ENCODE peak calls at places on chromosomes 6 and 20, in seven cellular contexts. One of them, this sample, is unnamed.

GRCh38 chr20:36629719-36630340 is 16.2 kb downstream of the SLA2 start:
- DNase-seq in IMR-90: no peak
- DNase-seq in mesenchymal stem cell: peak; percentile 18
- DNase-seq in trophoblast cell: no peak
- DNase-seq in neuronal stem cell: no peak
- DNase-seq in H9: no peak
- DNase-seq in H1: no peak
- DNase-seq in this sample: no peak

GRCh38 chr6:41446132-41446531 is 100.0 kb upstream of the FOXP4 start:
- DNase-seq in IMR-90: no peak
- DNase-seq in mesenchymal stem cell: no peak
- DNase-seq in trophoblast cell: no peak
- DNase-seq in neuronal stem cell: no peak
- DNase-seq in H9: no peak
- DNase-seq in H1: no peak
- DNase-seq in this sample: no peak

GRCh38 chr6:73704260-73704659 is 8.3 kb downstream of the CD109 start:
- DNase-seq in IMR-90: peak; percentile 99
- DNase-seq in mesenchymal stem cell: peak; percentile 98
- DNase-seq in trophoblast cell: peak; percentile 15
- DNase-seq in neuronal stem cell: no peak
- DNase-seq in H9: no peak
- DNase-seq in H1: no peak
- DNase-seq in this sample: peak; percentile 29

GRCh38 chr6:17017416-17017815 is 84.4 kb upstream of the STMND1 start:
- DNase-seq in IMR-90: no peak
- DNase-seq in mesenchymal stem cell: no peak
- DNase-seq in trophoblast cell: no peak
- DNase-seq in neuronal stem cell: no peak
- DNase-seq in H9: no peak
- DNase-seq in H1: no peak
- DNase-seq in this sample: no peak

GRCh38 chr20:341682-342081 is 5.2 kb upstream of the NRSN2 start:
- DNase-seq in IMR-90: peak; percentile 89
- DNase-seq in mesenchymal stem cell: peak; percentile 92
- DNase-seq in trophoblast cell: no peak
- DNase-seq in neuronal stem cell: no peak
- DNase-seq in H9: no peak
- DNase-seq in H1: no peak
- DNase-seq in this sample: peak; percentile 49

GRCh38 chr6:104957301-104958177 is 632 bp downstream of the LIN28B start:
- DNase-seq in IMR-90: no peak
- DNase-seq in mesenchymal stem cell: peak; percentile 55
- DNase-seq in trophoblast cell: no peak
- DNase-seq in neuronal stem cell: peak; percentile 83
- DNase-seq in H9: peak; percentile 72
- DNase-seq in H1: peak; percentile 79
- DNase-seq in this sample: peak; percentile 82

GRCh38 chr20:36179170-36179945 is 24.8 kb downstream of the EPB41L1 start:
- DNase-seq in IMR-90: no peak
- DNase-seq in mesenchymal stem cell: no peak
- DNase-seq in trophoblast cell: no peak
- DNase-seq in neuronal stem cell: peak; percentile 65
- DNase-seq in H9: no peak
- DNase-seq in H1: no peak
- DNase-seq in this sample: peak; percentile 17

GRCh38 chr6:140670013-140670412 is 1295.6 kb upstream of the CITED2 start:
- DNase-seq in IMR-90: peak; percentile 58
- DNase-seq in mesenchymal stem cell: no peak
- DNase-seq in trophoblast cell: no peak
- DNase-seq in neuronal stem cell: no peak
- DNase-seq in H9: no peak
- DNase-seq in H1: no peak
- DNase-seq in this sample: no peak

GRCh38 chr20:5933802-5934436 is 16.4 kb downstream of the TRMT6 start:
- DNase-seq in IMR-90: no peak
- DNase-seq in mesenchymal stem cell: peak; percentile 13
- DNase-seq in trophoblast cell: no peak
- DNase-seq in neuronal stem cell: no peak
- DNase-seq in H9: no peak
- DNase-seq in H1: no peak
- DNase-seq in this sample: peak; percentile 64

GRCh38 chr20:25317351-25318075 is 69.6 kb downstream of the PYGB start:
- DNase-seq in IMR-90: no peak
- DNase-seq in mesenchymal stem cell: no peak
- DNase-seq in trophoblast cell: no peak
- DNase-seq in neuronal stem cell: no peak
- DNase-seq in H9: no peak
- DNase-seq in H1: no peak
- DNase-seq in this sample: no peak

GRCh38 chr6:56532766-56533551 is 109.7 kb downstream of the DST start:
- DNase-seq in IMR-90: no peak
- DNase-seq in mesenchymal stem cell: no peak
- DNase-seq in trophoblast cell: no peak
- DNase-seq in neuronal stem cell: no peak
- DNase-seq in H9: no peak
- DNase-seq in H1: no peak
- DNase-seq in this sample: no peak

GRCh38 chr20:31731321-31731717 is 7.8 kb upstream of the TPX2 start:
- DNase-seq in IMR-90: no peak
- DNase-seq in mesenchymal stem cell: no peak
- DNase-seq in trophoblast cell: no peak
- DNase-seq in neuronal stem cell: no peak
- DNase-seq in H9: no peak
- DNase-seq in H1: no peak
- DNase-seq in this sample: no peak

GRCh38 chr6:1296079-1296478 is 15.8 kb upstream of the FOXQ1 start:
- DNase-seq in IMR-90: no peak
- DNase-seq in mesenchymal stem cell: no peak
- DNase-seq in trophoblast cell: no peak
- DNase-seq in neuronal stem cell: no peak
- DNase-seq in H9: no peak
- DNase-seq in H1: no peak
- DNase-seq in this sample: no peak

GRCh38 chr6:1295420-1295819 is 16.5 kb upstream of the FOXQ1 start:
- DNase-seq in IMR-90: no peak
- DNase-seq in mesenchymal stem cell: no peak
- DNase-seq in trophoblast cell: no peak
- DNase-seq in neuronal stem cell: no peak
- DNase-seq in H9: no peak
- DNase-seq in H1: no peak
- DNase-seq in this sample: no peak

GRCh38 chr6:1296542-1296941 is 15.4 kb upstream of the FOXQ1 start:
- DNase-seq in IMR-90: peak; percentile 66
- DNase-seq in mesenchymal stem cell: peak; percentile 56
- DNase-seq in trophoblast cell: no peak
- DNase-seq in neuronal stem cell: no peak
- DNase-seq in H9: no peak
- DNase-seq in H1: no peak
- DNase-seq in this sample: no peak

GRCh38 chr6:1298768-1299167 is 13.1 kb upstream of the FOXQ1 start:
- DNase-seq in IMR-90: no peak
- DNase-seq in mesenchymal stem cell: no peak
- DNase-seq in trophoblast cell: no peak
- DNase-seq in neuronal stem cell: no peak
- DNase-seq in H9: no peak
- DNase-seq in H1: no peak
- DNase-seq in this sample: no peak

GRCh38 chr6:1297746-1298145 is 14.2 kb upstream of the FOXQ1 start:
- DNase-seq in IMR-90: peak; percentile 78
- DNase-seq in mesenchymal stem cell: peak; percentile 13
- DNase-seq in trophoblast cell: no peak
- DNase-seq in neuronal stem cell: no peak
- DNase-seq in H9: no peak
- DNase-seq in H1: no peak
- DNase-seq in this sample: no peak
- H4K8ac ChIP-seq in IMR-90: no peak overlapping the region
- H4K8ac ChIP-seq in mesenchymal stem cell: no peak overlapping the region
- H4K8ac ChIP-seq in trophoblast cell: no peak overlapping the region
- H4K8ac ChIP-seq in neuronal stem cell: no peak overlapping the region
- H4K8ac ChIP-seq in H9: no peak overlapping the region
- H4K8ac ChIP-seq in H1: no peak overlapping the region
- H4K8ac ChIP-seq in this sample: no peak overlapping the region

GRCh38 chr20:14801591-14802325 is 464.3 kb upstream of the FLRT3 start:
- DNase-seq in IMR-90: no peak
- DNase-seq in mesenchymal stem cell: no peak
- DNase-seq in trophoblast cell: no peak
- DNase-seq in neuronal stem cell: no peak
- DNase-seq in H9: no peak
- DNase-seq in H1: no peak
- DNase-seq in this sample: no peak

GRCh38 chr20:14807224-14807623 is 469.8 kb upstream of the FLRT3 start:
- DNase-seq in IMR-90: no peak
- DNase-seq in mesenchymal stem cell: no peak
- DNase-seq in trophoblast cell: no peak
- DNase-seq in neuronal stem cell: no peak
- DNase-seq in H9: no peak
- DNase-seq in H1: no peak
- DNase-seq in this sample: no peak
- H3K4ac ChIP-seq in IMR-90: no peak overlapping the region
- H3K4ac ChIP-seq in mesenchymal stem cell: no peak overlapping the region
- H3K4ac ChIP-seq in trophoblast cell: no peak overlapping the region
- H3K4ac ChIP-seq in neuronal stem cell: no peak overlapping the region
- H3K4ac ChIP-seq in H9: no peak overlapping the region
- H3K4ac ChIP-seq in H1: no peak overlapping the region
- H3K4ac ChIP-seq in this sample: no peak overlapping the region

GRCh38 chr6:158468666-158469065 is 91.2 kb upstream of the TMEM181 start:
- DNase-seq in IMR-90: no peak
- DNase-seq in mesenchymal stem cell: no peak
- DNase-seq in trophoblast cell: no peak
- DNase-seq in neuronal stem cell: no peak
- DNase-seq in H9: no peak
- DNase-seq in H1: no peak
- DNase-seq in this sample: no peak
- H3K4me1 ChIP-seq in IMR-90: peaks cover 2% of the 10 kb centered on the region
- H3K4me1 ChIP-seq in mesenchymal stem cell: peaks cover 1% of the 10 kb centered on the region
- H3K4me1 ChIP-seq in trophoblast cell: no peaks in the 10 kb centered on the region
- H3K4me1 ChIP-seq in neuronal stem cell: no peaks in the 10 kb centered on the region
- H3K4me1 ChIP-seq in H9: peaks cover 13% of the 10 kb centered on the region
- H3K4me1 ChIP-seq in H1: peaks cover 23% of the 10 kb centered on the region
- H3K4me1 ChIP-seq in this sample: peaks cover 4% of the 10 kb centered on the region

DNA sequence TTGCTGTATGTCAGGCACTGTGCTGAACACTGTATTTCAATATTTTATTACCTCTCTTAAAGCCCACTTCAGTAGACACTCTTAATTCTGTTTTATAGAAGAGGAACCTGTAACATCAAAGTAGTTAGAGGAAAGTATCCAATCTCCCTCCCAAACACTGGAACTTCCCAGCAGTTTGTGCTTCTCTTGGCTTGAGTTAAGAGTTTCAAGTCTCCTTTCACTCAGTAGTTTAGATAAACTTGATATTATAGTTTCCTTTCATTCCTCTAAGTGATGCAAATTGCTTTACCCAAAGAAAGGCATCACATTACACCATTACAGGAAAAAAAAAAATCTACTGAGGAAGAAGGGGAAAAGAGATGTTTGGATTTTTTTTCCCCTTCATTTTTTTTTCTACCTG is 164.3 kb downstream of the TSHZ2 start:
- DNase-seq in IMR-90: no peak
- DNase-seq in mesenchymal stem cell: no peak
- DNase-seq in trophoblast cell: no peak
- DNase-seq in neuronal stem cell: no peak
- DNase-seq in H9: no peak
- DNase-seq in H1: no peak
- DNase-seq in this sample: no peak
- H4K8ac ChIP-seq in IMR-90: no peak overlapping the region
- H4K8ac ChIP-seq in mesenchymal stem cell: no peak overlapping the region
- H4K8ac ChIP-seq in trophoblast cell: no peak overlapping the region
- H4K8ac ChIP-seq in neuronal stem cell: no peak overlapping the region
- H4K8ac ChIP-seq in H9: no peak overlapping the region
- H4K8ac ChIP-seq in H1: no peak overlapping the region
- H4K8ac ChIP-seq in this sample: no peak overlapping the region

GRCh38 chr6:137977814-137978213 is 110.8 kb downstream of the TNFAIP3 start:
- DNase-seq in IMR-90: no peak
- DNase-seq in mesenchymal stem cell: no peak
- DNase-seq in trophoblast cell: no peak
- DNase-seq in neuronal stem cell: no peak
- DNase-seq in H9: no peak
- DNase-seq in H1: no peak
- DNase-seq in this sample: no peak

GRCh38 chr6:137976430-137976829 is 109.4 kb downstream of the TNFAIP3 start:
- DNase-seq in IMR-90: no peak
- DNase-seq in mesenchymal stem cell: no peak
- DNase-seq in trophoblast cell: no peak
- DNase-seq in neuronal stem cell: no peak
- DNase-seq in H9: no peak
- DNase-seq in H1: no peak
- DNase-seq in this sample: no peak

GRCh38 chr6:137975058-137975940 is 108.2 kb downstream of the TNFAIP3 start:
- DNase-seq in IMR-90: peak; percentile 22
- DNase-seq in mesenchymal stem cell: peak; percentile 19
- DNase-seq in trophoblast cell: no peak
- DNase-seq in neuronal stem cell: no peak
- DNase-seq in H9: no peak
- DNase-seq in H1: no peak
- DNase-seq in this sample: peak; percentile 10

GRCh38 chr6:137978252-137978896 is 111.3 kb downstream of the TNFAIP3 start:
- DNase-seq in IMR-90: no peak
- DNase-seq in mesenchymal stem cell: peak; percentile 10
- DNase-seq in trophoblast cell: peak; percentile 82
- DNase-seq in neuronal stem cell: no peak
- DNase-seq in H9: no peak
- DNase-seq in H1: no peak
- DNase-seq in this sample: peak; percentile 21

GRCh38 chr6:137977206-137977605 is 110.1 kb downstream of the TNFAIP3 start:
- DNase-seq in IMR-90: no peak
- DNase-seq in mesenchymal stem cell: no peak
- DNase-seq in trophoblast cell: no peak
- DNase-seq in neuronal stem cell: no peak
- DNase-seq in H9: no peak
- DNase-seq in H1: no peak
- DNase-seq in this sample: no peak
- H3K4ac ChIP-seq in IMR-90: no peak overlapping the region
- H3K4ac ChIP-seq in mesenchymal stem cell: no peak overlapping the region
- H3K4ac ChIP-seq in trophoblast cell: no peak overlapping the region
- H3K4ac ChIP-seq in neuronal stem cell: no peak overlapping the region
- H3K4ac ChIP-seq in H9: no peak overlapping the region
- H3K4ac ChIP-seq in H1: no peak overlapping the region
- H3K4ac ChIP-seq in this sample: no peak overlapping the region

GRCh38 chr6:2877960-2878359 is 25.1 kb downstream of the SERPINB9 start:
- DNase-seq in IMR-90: no peak
- DNase-seq in mesenchymal stem cell: no peak
- DNase-seq in trophoblast cell: peak; percentile 68
- DNase-seq in neuronal stem cell: no peak
- DNase-seq in H9: no peak
- DNase-seq in H1: no peak
- DNase-seq in this sample: no peak
- H3K4me1 ChIP-seq in IMR-90: peaks cover 19% of the 10 kb centered on the region
- H3K4me1 ChIP-seq in mesenchymal stem cell: peaks cover 18% of the 10 kb centered on the region
- H3K4me1 ChIP-seq in trophoblast cell: peaks cover 22% of the 10 kb centered on the region
- H3K4me1 ChIP-seq in neuronal stem cell: peaks cover 16% of the 10 kb centered on the region
- H3K4me1 ChIP-seq in H9: peaks cover 8% of the 10 kb centered on the region
- H3K4me1 ChIP-seq in H1: peaks cover 20% of the 10 kb centered on the region
- H3K4me1 ChIP-seq in this sample: peaks cover 16% of the 10 kb centered on the region